ENCODE peak calls at places on chromosomes 5 and 9, in eight cellular contexts. S, I, N, L, M, Q, D and R are unnamed samples.

GRCh38 chr5:163578652-163579051 is 73.2 kb downstream of the MAT2B start:
- DNase-seq in M (no peak), I (no peak), Q (no peak), N (no peak), L (no peak), D (no peak), S (no peak), R (no peak)

GRCh38 chr9:116152941-116153764 is 438 bp upstream of the PAPPA start:
- DNase-seq in N (no peak), S (peak; percentile 57), L (no peak), M (no peak), D (no peak), Q (no peak), I (no peak), R (no peak)

GRCh38 chr5:169160405-169160901 is 140.5 kb downstream of the SLIT3 start:
- DNase-seq in M (no peak), D (no peak), N (no peak), I (no peak), Q (no peak), L (no peak), S (peak; percentile 8), R (no peak)

GRCh38 chr5:40441733-40442132 is 238.0 kb upstream of the PTGER4 start:
- DNase-seq in I (no peak), M (no peak), D (no peak), L (peak; percentile 41), Q (no peak), N (no peak), S (no peak), R (no peak)

GRCh38 chr9:76379494-76379893 is 14.7 kb downstream of the RFK start:
- DNase-seq in M (no peak), N (no peak), S (no peak), I (no peak), Q (no peak), D (no peak), L (no peak), R (no peak)

GRCh38 chr5:19835442-19835841 is 152.6 kb downstream of the CDH18 start:
- DNase-seq in M (no peak), N (no peak), D (no peak), L (no peak), I (no peak), S (no peak), Q (no peak), R (no peak)

GRCh38 chr9:100601216-100601615 is 23.3 kb downstream of the CAVIN4 start:
- DNase-seq in S (peak; percentile 50), D (no peak), N (peak; percentile 61), M (peak; percentile 72), I (peak; percentile 41), L (peak; percentile 62), Q (peak; percentile 41), R (no peak)

GRCh38 chr9:128902351-128903078 is 18.3 kb upstream of the PHYHD1 start:
- DNase-seq in Q (no peak), S (no peak), L (peak; percentile 98), N (no peak), D (no peak), M (peak; percentile 91), I (no peak), R (no peak)

GRCh38 chr9:101677864-101678263 is 60.6 kb downstream of the GRIN3A start:
- DNase-seq in L (no peak), I (no peak), D (no peak), M (no peak), Q (no peak), N (no peak), S (no peak), R (no peak)

GRCh38 chr5:179243333-179243732 is 101.9 kb downstream of the ADAMTS2 start:
- DNase-seq in L (no peak), D (peak; percentile 40), I (peak; percentile 58), N (no peak), S (peak; percentile 12), Q (no peak), M (no peak), R (no peak)

GRCh38 chr5:108735790-108736189 is 11.9 kb upstream of the FER start:
- DNase-seq in N (no peak), Q (no peak), D (no peak), M (no peak), L (no peak), S (no peak), I (no peak), R (no peak)

GRCh38 chr9:70218767-70219166 is 40.0 kb upstream of the SMC5 start:
- DNase-seq in S (peak; percentile 37), L (no peak), N (no peak), M (no peak), I (peak; percentile 25), Q (no peak), D (no peak), R (peak; percentile 45)

GRCh38 chr9:10649076-10649475 is 36.3 kb upstream of the PTPRD start:
- DNase-seq in M (no peak), S (no peak), N (no peak), L (no peak), I (no peak), D (no peak), Q (no peak), R (no peak)

GRCh38 chr5:55601209-55601618 is 66.5 kb upstream of the PLPP1 start:
- DNase-seq in I (peak; percentile 82), M (no peak), Q (peak; percentile 51), N (no peak), S (peak; percentile 90), L (no peak), D (peak; percentile 95), R (no peak)

GRCh38 chr5:82347213-82347947 is 69.2 kb upstream of the RPS23 start:
- DNase-seq in L (no peak), M (no peak), I (no peak), Q (no peak), N (no peak), S (peak; percentile 90), D (no peak), R (no peak)

GRCh38 chr5:111668713-111669112 is 88.3 kb downstream of the NREP start:
- DNase-seq in Q (no peak), L (no peak), M (no peak), I (no peak), N (no peak), S (no peak), D (no peak), R (no peak)

GRCh38 chr5:109866051-109866450 is 176.3 kb downstream of the MAN2A1 start:
- DNase-seq in S (peak; percentile 85), N (no peak), I (no peak), Q (no peak), L (no peak), D (no peak), M (no peak), R (no peak)

GRCh38 chr9:104820336-104820735 is 56.4 kb downstream of the NIPSNAP3B start:
- DNase-seq in Q (no peak), M (no peak), N (no peak), I (no peak), S (no peak), L (no peak), D (no peak), R (no peak)

GRCh38 chr9:111914749-111915424 is 18.3 kb downstream of the UGCG start:
- DNase-seq in Q (no peak), D (no peak), N (no peak), S (no peak), I (no peak), M (no peak), L (peak; percentile 31), R (no peak)

GRCh38 chr9:19030899-19031298 is 2.1 kb downstream of the SAXO1 start:
- DNase-seq in I (no peak), S (no peak), M (no peak), Q (no peak), L (no peak), D (no peak), N (no peak), R (no peak)

DNA sequence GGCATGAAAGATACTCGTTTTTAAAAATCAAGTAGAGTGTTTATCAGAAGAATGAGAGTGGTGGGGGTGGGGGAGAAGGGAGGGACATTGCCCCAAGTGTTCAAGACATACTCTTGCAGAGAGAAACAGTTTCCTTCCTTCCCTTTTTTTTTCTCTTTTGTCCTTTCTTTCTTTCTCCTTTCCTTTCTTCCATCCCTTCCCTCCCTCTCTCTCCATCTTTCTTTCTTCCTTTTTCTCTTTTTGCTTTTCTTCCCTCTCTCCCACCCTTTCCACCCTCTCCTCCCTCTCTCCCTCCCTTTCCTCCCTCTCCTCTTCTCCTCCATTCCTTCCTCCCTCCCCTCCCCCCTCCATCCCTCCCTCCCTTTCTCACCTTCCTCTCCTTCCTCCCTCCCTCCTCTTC is 478.3 kb upstream of the EDIL3 start:
- DNase-seq in I (no peak), S (no peak), N (no peak), D (no peak), Q (no peak), M (no peak), L (no peak), R (no peak)
- H3K4me3 ChIP-seq in I (no peak overlapping the region), S (no peak overlapping the region), N (no peak overlapping the region), D (no peak overlapping the region), Q (no peak overlapping the region), M (no peak overlapping the region), L (no peak overlapping the region), R (no peak overlapping the region)

DNA sequence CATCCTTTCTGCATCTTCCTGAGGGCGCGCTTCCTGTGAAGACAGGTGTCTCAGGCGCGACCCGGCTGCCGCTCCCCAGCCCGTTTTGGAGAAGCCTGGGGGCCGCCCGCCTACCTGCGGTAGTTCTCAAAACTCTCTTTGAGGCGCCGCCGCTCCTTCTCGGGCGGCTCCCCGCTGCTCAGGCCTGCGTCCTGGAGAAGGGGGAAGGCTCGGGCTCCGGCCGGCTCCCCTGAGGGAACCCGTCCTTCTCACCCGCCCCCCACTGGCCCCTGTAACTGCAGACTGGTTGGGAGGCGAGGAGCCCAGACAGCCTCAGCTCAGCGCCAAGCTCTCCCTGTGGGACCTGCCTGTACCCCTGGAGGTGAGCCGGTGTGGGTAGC is 815 bp upstream of the DNLZ start:
- DNase-seq in M (no peak), Q (no peak), N (no peak), S (no peak), L (no peak), D (no peak), I (no peak), R (no peak)
- H3K4me3 ChIP-seq in M (no peak overlapping the region), Q (no peak overlapping the region), N (no peak overlapping the region), S (no peak overlapping the region), L (no peak overlapping the region), D (no peak overlapping the region), I (peak overlapping the region; percentile 50), R (no peak overlapping the region)

GRCh38 chr5:171888051-171888481 is 102.4 kb downstream of the SMIM23 start:
- DNase-seq in I (no peak), L (no peak), S (no peak), Q (no peak), N (no peak), M (no peak), D (no peak), R (no peak)
- H3K4me3 ChIP-seq in I (no peak overlapping the region), L (no peak overlapping the region), S (no peak overlapping the region), Q (no peak overlapping the region), N (no peak overlapping the region), M (no peak overlapping the region), D (no peak overlapping the region), R (no peak overlapping the region)

DNA sequence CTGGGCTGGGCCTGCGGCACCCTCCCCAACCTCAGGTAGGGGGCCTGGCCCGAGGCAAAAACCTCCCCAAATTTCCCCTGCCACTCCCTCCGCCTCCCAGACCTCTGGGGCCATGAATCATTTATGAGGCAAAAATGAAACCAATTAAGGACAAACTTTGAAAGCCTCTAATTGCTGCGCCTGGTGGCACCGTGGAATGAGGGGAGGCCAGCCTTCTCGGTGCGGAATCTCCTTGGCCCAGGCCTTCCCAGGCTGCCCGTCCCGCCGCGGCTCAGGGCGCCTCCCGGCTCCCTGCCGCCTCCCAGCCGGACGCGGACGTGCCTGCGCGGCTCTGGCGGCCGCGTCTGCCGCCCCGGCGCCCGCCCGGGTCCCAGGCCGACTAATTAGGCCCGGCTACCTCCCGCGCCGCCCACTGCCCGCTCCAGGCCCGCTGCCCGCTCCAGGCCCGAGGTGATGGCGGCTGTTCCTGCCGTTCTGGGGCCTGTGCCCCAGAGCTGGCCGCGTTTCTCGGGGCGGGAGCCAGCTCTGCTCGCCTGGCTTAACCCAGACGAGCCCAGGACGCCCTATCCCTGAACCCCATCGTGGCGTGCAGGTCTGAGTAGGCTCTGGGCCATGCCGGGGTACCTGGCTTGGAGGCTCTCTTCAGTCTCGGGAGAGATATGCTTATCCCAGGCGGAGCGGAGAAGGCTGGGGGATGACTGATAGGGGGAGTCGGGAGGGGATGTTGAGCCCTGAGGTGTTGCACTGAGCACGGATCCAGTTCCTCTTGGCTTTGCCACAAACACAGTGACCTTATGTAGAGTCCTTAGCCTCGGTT is 20.1 kb downstream of the CXXC5 start:
- DNase-seq in D (no peak), I (no peak), Q (peak; percentile 53), N (no peak), L (peak; percentile 57), M (peak; percentile 56), S (no peak), R (no peak)
- H3K4me3 ChIP-seq in D (peak overlapping the region; percentile 55), I (peak overlapping the region; percentile 31), Q (no peak overlapping the region), N (peak overlapping the region; percentile 58), L (peak overlapping the region; percentile 55), M (peak overlapping the region; percentile 74), S (peak overlapping the region; percentile 2), R (peak overlapping the region; percentile 21)